ENCODE peak calls at places on chromosome 6, in ten cellular contexts. K is CD4-positive, alpha-beta T cell; A is nephron progenitor cell; I is lower leg skin; X is GM10248; C is H9; Y is tibial artery; R is heart right ventricle; E is WERI-Rb-1; L is AG04449. N is an unnamed sample.
A peak's percentile ranks its signal among the peaks of the same experiment; 100 is the strongest.

GRCh38 chr6:130020106-130020851 is 1.9 kb downstream of the L3MBTL3 start:
- DNase-seq in E (peak; percentile 14), X (peak; percentile 38), L (no peak), K (peak; percentile 38), Y (peak; percentile 37), I (no peak), C (no peak), R (peak; percentile 14), A (peak; percentile 49), N (peak; percentile 28)

GRCh38 chr6:14676977-14677781 is 559.6 kb downstream of the CD83 start:
- DNase-seq in C (no peak), L (no peak), I (no peak), E (no peak), R (no peak), K (no peak), Y (no peak), X (no peak), A (no peak), N (no peak)

GRCh38 chr6:163285689-163286088 is 128.8 kb upstream of the QKI start:
- DNase-seq in L (no peak), A (no peak), C (no peak), K (no peak), E (no peak), X (no peak), I (no peak), R (no peak), Y (no peak), N (no peak)

GRCh38 chr6:84103029-84103428 is 69.5 kb downstream of the MRAP2 start:
- DNase-seq in X (no peak), E (no peak), Y (no peak), R (no peak), K (no peak), C (no peak), A (no peak), L (peak; percentile 21), I (no peak), N (no peak)

GRCh38 chr6:7993952-7994351 is 70.2 kb downstream of the BLOC1S5 start:
- DNase-seq in K (no peak), I (no peak), Y (no peak), A (no peak), X (no peak), R (no peak), C (no peak), L (no peak), E (no peak), N (no peak)

GRCh38 chr6:101607286-101607685 is 213.8 kb downstream of the GRIK2 start:
- DNase-seq in X (no peak), I (no peak), L (no peak), C (no peak), E (no peak), K (no peak), Y (no peak), R (no peak), A (no peak), N (no peak)

GRCh38 chr6:4698901-4699659 is 77.1 kb upstream of the CDYL start:
- DNase-seq in X (no peak), Y (no peak), K (no peak), A (no peak), I (no peak), L (no peak), R (no peak), E (no peak), C (no peak), N (no peak)

GRCh38 chr6:11460001-11460668 is 77.4 kb upstream of the TMEM170B start:
- DNase-seq in E (no peak), R (no peak), K (no peak), X (peak; percentile 19), C (no peak), A (no peak), Y (no peak), L (no peak), I (no peak), N (no peak)

GRCh38 chr6:150899231-150899630 is 33.7 kb downstream of the MTHFD1L start:
- DNase-seq in R (no peak), Y (no peak), E (no peak), X (no peak), K (no peak), I (no peak), A (no peak), L (no peak), C (no peak), N (no peak)

GRCh38 chr6:28771401-28772267 is 152.2 kb downstream of the TRIM27 start:
- DNase-seq in I (no peak), E (peak; percentile 47), K (no peak), X (no peak), R (no peak), Y (no peak), L (no peak), C (peak; percentile 82), A (peak; percentile 70), N (peak; percentile 62)

GRCh38 chr6:92479821-92480220 is 939.5 kb downstream of the EPHA7 start:
- DNase-seq in A (no peak), K (no peak), E (no peak), I (no peak), R (no peak), C (no peak), Y (no peak), X (no peak), L (no peak), N (no peak)

DNA sequence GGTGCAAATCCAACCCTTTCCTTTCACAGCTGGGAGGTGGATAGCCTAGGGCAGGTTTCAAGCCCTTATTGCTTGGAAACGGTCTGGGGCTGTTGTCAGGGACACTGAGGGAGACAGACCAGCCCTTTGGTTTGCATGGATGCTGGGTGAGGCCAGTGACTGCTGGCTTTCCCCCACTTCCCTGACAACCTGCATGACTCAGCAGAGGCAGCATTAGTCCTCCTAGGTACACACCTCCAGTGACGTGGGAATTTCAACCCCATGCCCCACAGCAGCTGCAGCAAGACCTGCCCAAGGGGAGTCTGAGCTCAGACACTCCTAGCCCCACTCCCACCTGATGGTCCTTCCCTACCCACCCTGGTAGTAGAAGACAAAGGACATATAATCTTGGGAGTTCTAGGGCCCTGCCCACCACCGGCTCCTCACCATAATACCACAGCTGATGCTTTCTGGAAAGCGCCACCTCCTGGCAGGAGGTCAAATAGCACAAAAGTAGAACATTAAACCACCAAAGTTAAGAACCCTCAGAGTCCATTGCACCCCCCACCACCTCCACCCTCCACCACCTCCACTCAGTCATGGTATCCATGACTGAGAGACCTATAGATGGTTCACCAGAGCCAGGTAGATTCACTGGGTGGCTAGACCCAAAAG is 797.8 kb upstream of the MAN1A1 start:
- DNase-seq in I (no peak), R (no peak), C (peak; percentile 30), X (no peak), K (no peak), L (no peak), E (no peak), Y (no peak), A (no peak), N (no peak)
- TF ChIP-seq CTCF in I (no peak), R (no peak), C (peak; percentile 54), X (peak; percentile 12), K (no peak), L (no peak), E (no peak), Y (no peak), A (no peak), N (peak; percentile 45)

GRCh38 chr6:34451192-34451591 is 14.7 kb upstream of the PACSIN1 start:
- DNase-seq in C (no peak), Y (no peak), R (no peak), A (no peak), L (no peak), K (no peak), X (no peak), I (no peak), E (no peak), N (no peak)

GRCh38 chr6:34447381-34447780 is 18.5 kb upstream of the PACSIN1 start:
- DNase-seq in I (no peak), Y (no peak), X (no peak), L (no peak), A (no peak), C (no peak), R (no peak), E (no peak), K (no peak), N (no peak)

GRCh38 chr6:34445313-34445860 is 19.5 kb upstream of the RPS10 start:
- DNase-seq in C (no peak), R (no peak), Y (no peak), E (no peak), K (no peak), X (no peak), A (no peak), I (no peak), L (no peak), N (no peak)

GRCh38 chr6:34447915-34448314 is 18.0 kb upstream of the PACSIN1 start:
- DNase-seq in I (no peak), K (no peak), L (no peak), R (no peak), A (peak; percentile 59), X (no peak), E (no peak), Y (no peak), C (peak; percentile 76), N (no peak)
- TF ChIP-seq CTCF in I (no peak), K (no peak), L (no peak), R (no peak), A (no peak), X (no peak), E (no peak), Y (no peak), C (no peak), N (no peak)

GRCh38 chr6:111485316-111485715 is 2.3 kb upstream of the REV3L start:
- DNase-seq in A (no peak), R (no peak), K (no peak), L (no peak), Y (no peak), C (no peak), X (no peak), I (no peak), E (no peak), N (no peak)

GRCh38 chr6:111484655-111484974 is 1.6 kb upstream of the REV3L start:
- DNase-seq in L (no peak), E (no peak), I (no peak), Y (no peak), K (no peak), R (no peak), A (no peak), C (no peak), X (no peak), N (no peak)

GRCh38 chr6:111482959-111483735 is at the start of gene REV3L:
- DNase-seq in Y (peak; percentile 92), C (peak; percentile 89), I (peak; percentile 89), X (peak; percentile 82), R (peak; percentile 93), A (peak; percentile 88), K (peak; percentile 90), E (peak; percentile 97), L (no peak), N (peak; percentile 93)

GRCh38 chr6:111482236-111482958 is 621 bp downstream of the REV3L start:
- DNase-seq in L (no peak), K (peak; percentile 44), A (peak; percentile 62), C (no peak), Y (peak; percentile 55), E (peak; percentile 52), X (peak; percentile 34), I (peak; percentile 47), R (peak; percentile 43), N (peak; percentile 58)

GRCh38 chr6:111483736-111484654 is 977 bp upstream of the REV3L start:
- DNase-seq in C (peak; percentile 84), L (peak; percentile 96), R (peak; percentile 95), Y (peak; percentile 99), E (peak; percentile 97), I (peak; percentile 95), X (peak; percentile 87), K (peak; percentile 66), A (peak; percentile 88), N (peak; percentile 83)
- TF ChIP-seq CTCF in C (no peak), L (no peak), R (no peak), Y (no peak), E (no peak), I (no peak), X (no peak), K (no peak), A (no peak), N (no peak)

GRCh38 chr6:159415540-159415939 is 246.3 kb downstream of the FNDC1 start:
- DNase-seq in E (no peak), R (no peak), I (no peak), X (no peak), C (no peak), Y (no peak), L (no peak), A (no peak), K (no peak), N (no peak)
- TF ChIP-seq CTCF in E (no peak), R (no peak), I (no peak), X (no peak), C (no peak), Y (no peak), L (no peak), A (no peak), K (no peak), N (no peak)